ENCODE peak calls at places on chromosomes 3 and 15, in ten cellular contexts. M is cardiac muscle cell; G is occipital lobe; S is frontal cortex; Z is GM12865; O is heart left ventricle; C is osteocyte; L is activated CD4-positive, alpha-beta T cell treated with anti-CD3 and anti-CD28 coated beads, Interleukin-2, amount 50 U/mL, for 24 hours; V is effector memory CD8-positive, alpha-beta T cell; X is nucleus accumbens. Y is an unnamed sample.

GRCh38 chr15:40844543-40844981 is 714 bp downstream of the SPINT1 start:
- DNase-seq in Z (peak; percentile 29), O (peak; percentile 38), X (no peak), V (peak; percentile 14), C (no peak), M (no peak), S (no peak), L (peak; percentile 4), G (no peak), Y (no peak)

GRCh38 chr3:46763178-46763577 is 45.5 kb upstream of the PRSS50 start:
- DNase-seq in L (no peak), C (no peak), S (no peak), X (no peak), V (no peak), M (no peak), O (no peak), G (no peak), Z (no peak), Y (no peak)

GRCh38 chr15:90062023-90062728 is 40.1 kb downstream of the IDH2 start:
- DNase-seq in G (no peak), S (no peak), Z (peak; percentile 84), V (peak; percentile 32), M (peak; percentile 48), X (no peak), O (peak; percentile 61), L (no peak), C (no peak), Y (no peak)

GRCh38 chr15:43518073-43518761 is 809 bp downstream of the MAP1A start:
- DNase-seq in G (peak; percentile 77), L (no peak), O (no peak), Z (no peak), M (peak; percentile 55), V (no peak), C (no peak), S (peak; percentile 56), X (peak; percentile 84), Y (peak; percentile 81)

GRCh38 chr3:142003291-142003690 is 126.8 kb downstream of the ATP1B3 start:
- DNase-seq in S (no peak), G (no peak), O (no peak), L (no peak), Z (no peak), X (no peak), M (no peak), V (no peak), C (no peak), Y (no peak)

GRCh38 chr3:15795563-15796308 is 2.0 kb downstream of the ANKRD28 start:
- DNase-seq in S (no peak), M (no peak), V (no peak), L (no peak), G (no peak), C (no peak), O (no peak), X (no peak), Z (peak; percentile 74), Y (peak; percentile 62)

GRCh38 chr3:73661262-73661661 is 36.5 kb upstream of the PDZRN3 start:
- DNase-seq in S (no peak), O (no peak), X (no peak), M (no peak), V (no peak), G (no peak), Z (no peak), L (no peak), C (no peak), Y (no peak)

GRCh38 chr3:146218880-146219866 is 31.7 kb downstream of the PLSCR4 start:
- DNase-seq in M (peak; percentile 46), Z (peak; percentile 48), O (peak; percentile 33), G (peak; percentile 0), X (no peak), V (peak; percentile 18), L (peak; percentile 16), S (no peak), C (no peak), Y (peak; percentile 46)

GRCh38 chr3:115100172-115100571 is 46.9 kb downstream of the ZBTB20 start:
- DNase-seq in V (peak; percentile 11), Z (peak; percentile 57), L (peak; percentile 10), S (no peak), M (peak; percentile 14), O (no peak), G (no peak), C (no peak), X (no peak), Y (peak; percentile 94)

GRCh38 chr3:182925944-182926337 is 54.4 kb downstream of the DCUN1D1 start:
- DNase-seq in Z (peak; percentile 26), L (no peak), X (no peak), M (no peak), V (no peak), S (no peak), C (no peak), O (no peak), G (no peak), Y (no peak)

GRCh38 chr15:55276324-55276723 is 13.3 kb downstream of the RAB27A start:
- DNase-seq in X (no peak), C (no peak), O (no peak), G (no peak), S (no peak), Z (no peak), V (no peak), M (no peak), L (no peak), Y (no peak)

GRCh38 chr15:75578206-75578947 is 738 bp downstream of the PTPN9 start:
- DNase-seq in M (peak; percentile 52), V (peak; percentile 4), C (peak; percentile 84), S (peak; percentile 58), Z (peak; percentile 63), G (no peak), X (peak; percentile 48), L (no peak), O (peak; percentile 39), Y (no peak)

GRCh38 chr15:66657062-66658020 is 44.7 kb upstream of the SMAD6 start:
- DNase-seq in X (no peak), V (no peak), O (no peak), C (no peak), S (no peak), M (no peak), G (no peak), Z (no peak), L (no peak), Y (no peak)

GRCh38 chr3:63948995-63949394 is 36.8 kb upstream of the SCAANT1 start:
- DNase-seq in M (no peak), G (no peak), L (no peak), O (no peak), Z (no peak), V (no peak), S (no peak), C (no peak), X (no peak), Y (no peak)

GRCh38 chr3:138047596-138048195 is 37.7 kb downstream of the CLDN18 start:
- DNase-seq in C (no peak), S (no peak), Z (no peak), X (no peak), V (no peak), M (no peak), O (no peak), L (no peak), G (no peak), Y (no peak)

GRCh38 chr3:129610276-129610675 is 3.8 kb upstream of the PLXND1 start:
- DNase-seq in M (no peak), O (no peak), Z (no peak), C (no peak), V (no peak), G (no peak), S (no peak), L (no peak), X (no peak), Y (no peak)

GRCh38 chr15:26037369-26037768 is 174.2 kb upstream of the ATP10A start:
- DNase-seq in O (no peak), Z (no peak), X (no peak), L (no peak), S (no peak), V (no peak), G (no peak), M (no peak), C (no peak), Y (no peak)

GRCh38 chr15:62758126-62758951 is 284.2 kb upstream of the TPM1 start:
- DNase-seq in C (no peak), G (no peak), V (no peak), O (peak; percentile 40), S (no peak), X (peak; percentile 23), Z (no peak), L (no peak), M (peak; percentile 29), Y (no peak)

Y was measured in cerebellar cortex.